ENCODE peak calls at places on chromosomes 6 and 20, in four cellular contexts. One of them, this sample, is unnamed.

GRCh38 chr20:19625416-19625815 is 132.6 kb upstream of the RIN2 start:
- DNase-seq in NCI-H69: no peak
- DNase-seq in KG1: no peak
- DNase-seq in NCI-H2081: no peak
- DNase-seq in this sample: no peak

GRCh38 chr6:52536424-52536916 is 40.4 kb downstream of the TRAM2 start:
- DNase-seq in NCI-H69: no peak
- DNase-seq in KG1: no peak
- DNase-seq in NCI-H2081: no peak
- DNase-seq in this sample: no peak

GRCh38 chr6:168565112-168565511 is 124.1 kb downstream of the SMOC2 start:
- DNase-seq in NCI-H69: no peak
- DNase-seq in KG1: no peak
- DNase-seq in NCI-H2081: no peak
- DNase-seq in this sample: no peak

GRCh38 chr6:81228912-81229540 is 523.5 kb downstream of the TENT5A start:
- DNase-seq in NCI-H69: no peak
- DNase-seq in KG1: no peak
- DNase-seq in NCI-H2081: no peak
- DNase-seq in this sample: no peak

GRCh38 chr20:24483435-24484080 is 14.1 kb downstream of the SYNDIG1 start:
- DNase-seq in NCI-H69: no peak
- DNase-seq in KG1: no peak
- DNase-seq in NCI-H2081: no peak
- DNase-seq in this sample: no peak

GRCh38 chr20:37736132-37736531 is 42.3 kb downstream of the CTNNBL1 start:
- DNase-seq in NCI-H69: no peak
- DNase-seq in KG1: no peak
- DNase-seq in NCI-H2081: no peak
- DNase-seq in this sample: no peak

GRCh38 chr6:25659633-25660368 is 7.8 kb downstream of the SCGN start:
- DNase-seq in NCI-H69: peak
- DNase-seq in KG1: no peak
- DNase-seq in NCI-H2081: peak
- DNase-seq in this sample: no peak

GRCh38 chr20:62925420-62926228 is 681 bp downstream of the DIDO1 start:
- DNase-seq in NCI-H69: peak
- DNase-seq in KG1: peak
- DNase-seq in NCI-H2081: peak
- DNase-seq in this sample: peak

GRCh38 chr6:73180718-73181619 is 44.3 kb downstream of the KHDC1L start:
- DNase-seq in NCI-H69: peak
- DNase-seq in KG1: peak
- DNase-seq in NCI-H2081: peak
- DNase-seq in this sample: no peak

GRCh38 chr6:41100871-41101287 is 28.1 kb downstream of the NFYA start:
- DNase-seq in NCI-H69: no peak
- DNase-seq in KG1: no peak
- DNase-seq in NCI-H2081: no peak
- DNase-seq in this sample: peak

GRCh38 chr20:36066777-36067176 is 87.8 kb upstream of the EPB41L1 start:
- DNase-seq in NCI-H69: peak
- DNase-seq in KG1: no peak
- DNase-seq in NCI-H2081: peak
- DNase-seq in this sample: no peak

GRCh38 chr20:4413314-4414045 is 308.2 kb upstream of the PRND start:
- DNase-seq in NCI-H69: no peak
- DNase-seq in KG1: no peak
- DNase-seq in NCI-H2081: no peak
- DNase-seq in this sample: no peak

GRCh38 chr20:62025832-62026563 is 39.7 kb downstream of the TAF4 start:
- DNase-seq in NCI-H69: no peak
- DNase-seq in KG1: peak
- DNase-seq in NCI-H2081: no peak
- DNase-seq in this sample: peak

GRCh38 chr6:105886066-105886811 is 199.9 kb upstream of the PRDM1 start:
- DNase-seq in NCI-H69: no peak
- DNase-seq in KG1: no peak
- DNase-seq in NCI-H2081: no peak
- DNase-seq in this sample: no peak

GRCh38 chr6:50922579-50923525 is 104.2 kb downstream of the TFAP2B start:
- DNase-seq in NCI-H69: no peak
- DNase-seq in KG1: no peak
- DNase-seq in NCI-H2081: no peak
- DNase-seq in this sample: no peak

GRCh38 chr6:2209226-2209809 is 36.1 kb downstream of the GMDS start:
- DNase-seq in NCI-H69: peak
- DNase-seq in KG1: no peak
- DNase-seq in NCI-H2081: peak
- DNase-seq in this sample: no peak

GRCh38 chr20:36754656-36755222 is 8.8 kb upstream of the NDRG3 start:
- DNase-seq in NCI-H69: peak
- DNase-seq in KG1: peak
- DNase-seq in NCI-H2081: peak
- DNase-seq in this sample: peak

GRCh38 chr6:164665328-164665727 is 644.1 kb downstream of the C6orf118 start:
- DNase-seq in NCI-H69: no peak
- DNase-seq in KG1: no peak
- DNase-seq in NCI-H2081: no peak
- DNase-seq in this sample: no peak

This sample was measured in testis.